ENCODE peak calls at places on chromosomes 11 and 22, in seven cellular contexts. H, J, N, B, C, G and K are unnamed samples.

GRCh38 chr11:103618532-103618931 is 417.9 kb upstream of the DDI1 start:
- DNase-seq in H (no peak), J (no peak), N (peak; percentile 19), B (no peak), C (no peak), G (no peak), K (no peak)

GRCh38 chr22:23565288-23565941 is 14.7 kb downstream of the IGLL1 start:
- DNase-seq in H (no peak), J (peak; percentile 76), N (peak; percentile 67), B (peak; percentile 4), C (no peak), G (no peak), K (peak; percentile 19)

GRCh38 chr11:102268083-102268984 is 49.0 kb upstream of the BIRC3 start:
- DNase-seq in H (peak; percentile 98), J (peak; percentile 88), N (peak; percentile 80), B (peak; percentile 92), C (peak; percentile 79), G (peak; percentile 17), K (peak; percentile 99)

GRCh38 chr11:65432686-65433582 is 10.3 kb downstream of the NEAT1 start:
- DNase-seq in H (no peak), J (no peak), N (no peak), B (no peak), C (no peak), G (no peak), K (no peak)

GRCh38 chr11:42536961-42537360 is 774.8 kb upstream of the API5 start:
- DNase-seq in H (no peak), J (no peak), N (no peak), B (no peak), C (no peak), G (no peak), K (no peak)

GRCh38 chr11:9615031-9615451 is 41.6 kb downstream of the WEE1 start:
- DNase-seq in H (no peak), J (no peak), N (no peak), B (no peak), C (no peak), G (peak; percentile 77), K (no peak)

GRCh38 chr11:125201525-125202121 is 37.1 kb downstream of the PKNOX2 start:
- DNase-seq in H (no peak), J (no peak), N (no peak), B (no peak), C (peak; percentile 50), G (no peak), K (no peak)

GRCh38 chr22:28992565-28993326 is 68.9 kb downstream of the C22orf31 start:
- DNase-seq in H (no peak), J (no peak), N (no peak), B (no peak), C (no peak), G (no peak), K (no peak)

GRCh38 chr11:33387996-33388395 is 130.8 kb downstream of the HIPK3 start:
- DNase-seq in H (no peak), J (no peak), N (no peak), B (no peak), C (no peak), G (peak; percentile 62), K (no peak)

GRCh38 chr22:43852605-43853327 is 9.5 kb downstream of the SULT4A1 start:
- DNase-seq in H (no peak), J (no peak), N (no peak), B (no peak), C (no peak), G (no peak), K (no peak)

GRCh38 chr22:23225724-23226496 is 45.6 kb downstream of the BCR start:
- DNase-seq in H (peak; percentile 59), J (no peak), N (no peak), B (no peak), C (no peak), G (no peak), K (no peak)

GRCh38 chr22:22744412-22745224 is 100.2 kb downstream of the GGTLC2 start:
- DNase-seq in H (no peak), J (no peak), N (no peak), B (no peak), C (no peak), G (no peak), K (no peak)

GRCh38 chr22:18091916-18092526 is 14.2 kb downstream of the PEX26 start:
- DNase-seq in H (no peak), J (no peak), N (no peak), B (no peak), C (peak; percentile 76), G (no peak), K (no peak)

GRCh38 chr22:45008853-45009751 is 703 bp downstream of the PHF21B start:
- DNase-seq in H (no peak), J (no peak), N (peak; percentile 75), B (no peak), C (no peak), G (no peak), K (peak; percentile 16)
- TF ChIP-seq JUND in H (no peak), J (no peak), N (no peak), B (no peak), C (no peak), G (no peak), K (no peak)

DNA sequence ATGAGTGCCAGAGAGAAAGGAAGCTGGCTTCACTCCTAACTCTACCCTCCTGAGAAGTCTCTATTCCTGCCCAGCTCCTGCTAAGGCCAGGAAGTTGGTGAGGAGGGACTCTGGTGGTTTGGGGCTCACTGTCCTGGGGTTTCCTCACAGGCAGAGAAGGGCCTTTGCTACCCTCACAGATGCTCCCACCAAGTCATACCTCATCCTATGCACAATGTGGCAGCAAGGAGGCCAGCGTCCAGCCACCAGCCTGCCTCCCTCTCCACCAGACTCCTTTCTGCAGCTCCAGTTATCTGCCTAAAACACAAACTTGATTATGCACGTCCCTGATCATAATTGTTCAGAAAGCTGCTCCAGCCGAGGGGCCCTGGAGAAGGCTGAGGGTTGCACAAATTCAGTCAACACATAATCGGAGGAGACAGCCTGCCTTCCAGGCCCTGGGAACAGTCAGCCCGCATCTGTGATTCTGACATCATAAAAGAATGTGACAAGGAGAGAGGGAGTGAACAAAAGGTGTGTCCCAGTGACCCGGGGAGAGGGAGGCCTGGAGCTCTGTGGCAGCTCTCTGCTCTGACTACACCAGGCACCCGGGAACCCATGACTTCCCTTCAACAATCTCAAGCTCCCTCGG is 28.8 kb downstream of the DKK3 start:
- DNase-seq in H (no peak), J (no peak), N (peak; percentile 69), B (no peak), C (no peak), G (no peak), K (no peak)
- TF ChIP-seq JUND in H (no peak), J (no peak), N (no peak), B (no peak), C (no peak), G (no peak), K (no peak)

DNA sequence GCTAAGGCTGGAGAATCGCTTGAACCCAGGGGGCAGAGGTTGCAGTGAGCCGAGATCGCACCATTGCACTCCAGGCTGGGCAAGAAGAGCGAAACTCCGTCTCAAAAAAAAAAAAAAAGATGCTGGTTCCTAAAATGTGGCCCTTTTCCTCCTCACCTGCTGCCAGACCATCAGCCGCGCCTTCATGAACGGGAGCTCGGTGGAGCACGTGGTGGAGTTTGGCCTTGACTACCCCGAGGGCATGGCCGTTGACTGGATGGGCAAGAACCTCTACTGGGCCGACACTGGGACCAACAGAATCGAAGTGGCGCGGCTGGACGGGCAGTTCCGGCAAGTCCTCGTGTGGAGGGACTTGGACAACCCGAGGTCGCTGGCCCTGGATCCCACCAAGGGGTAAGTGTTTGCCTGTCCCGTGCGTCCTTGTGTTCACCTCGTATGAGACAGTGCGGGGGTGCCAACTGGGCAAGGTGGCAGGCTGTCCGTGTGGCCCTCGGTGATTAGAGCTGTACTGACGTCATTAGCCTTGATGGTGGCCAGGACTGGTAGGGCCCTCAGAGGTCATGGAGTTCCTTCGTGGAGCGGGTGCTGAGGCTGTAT is 50.7 kb upstream of the PPP6R3 start:
- DNase-seq in H (no peak), J (no peak), N (no peak), B (no peak), C (no peak), G (no peak), K (no peak)
- TF ChIP-seq JUND in H (no peak), J (no peak), N (no peak), B (no peak), C (no peak), G (no peak), K (no peak)

GRCh38 chr22:37284807-37285355 is 2.6 kb downstream of the CYTH4 start:
- DNase-seq in H (no peak), J (no peak), N (no peak), B (no peak), C (no peak), G (peak; percentile 68), K (no peak)
- TF ChIP-seq JUND in H (no peak), J (no peak), N (no peak), B (no peak), C (no peak), G (no peak), K (no peak)

GRCh38 chr11:2580444-2581050 is 119.2 kb downstream of the KCNQ1OT1 start:
- DNase-seq in H (no peak), J (peak; percentile 46), N (peak; percentile 30), B (no peak), C (no peak), G (no peak), K (no peak)
- TF ChIP-seq JUND in H (no peak), J (no peak), N (no peak), B (no peak), C (no peak), G (no peak), K (no peak)

DNA sequence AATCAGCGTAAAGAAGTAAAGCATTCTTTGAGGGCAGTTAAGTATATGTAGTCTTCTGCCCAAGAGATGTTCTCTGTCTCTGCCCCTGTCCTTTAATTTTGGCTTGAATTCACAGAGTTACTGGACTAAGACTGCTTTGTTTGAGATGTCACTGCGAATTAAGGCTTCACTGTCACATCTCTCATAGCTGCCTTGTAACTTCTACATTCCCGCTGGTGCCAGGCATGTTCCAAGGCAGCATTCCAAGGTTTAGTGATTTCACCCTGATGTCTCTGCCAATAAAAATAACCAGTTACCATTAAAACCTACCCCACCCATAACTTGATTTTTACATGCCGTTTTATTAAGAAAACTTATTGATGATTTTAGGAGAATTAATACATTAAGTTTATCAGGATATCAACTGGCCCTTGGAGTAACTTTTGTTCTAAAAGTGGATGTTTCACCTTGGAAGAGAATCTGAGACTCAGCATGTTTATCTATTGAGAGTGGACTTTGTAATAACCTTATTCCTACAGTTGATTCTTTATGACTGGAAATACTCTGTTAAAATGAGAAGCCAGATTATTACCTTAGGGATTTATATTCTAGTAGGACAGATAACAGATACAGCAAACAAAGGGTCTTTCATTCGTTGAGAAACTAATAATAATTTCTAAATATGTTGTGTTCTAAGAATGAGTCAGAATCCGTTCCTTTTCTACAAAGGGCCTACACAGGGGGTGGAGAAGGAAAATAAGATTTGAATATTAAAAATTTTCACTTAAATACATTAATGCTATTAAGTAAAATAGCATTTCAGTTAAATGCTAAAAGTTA is 110.2 kb downstream of the UVRAG start:
- DNase-seq in H (no peak), J (no peak), N (no peak), B (no peak), C (no peak), G (no peak), K (no peak)
- TF ChIP-seq JUND in H (no peak), J (no peak), N (peak; percentile 51), B (no peak), C (no peak), G (no peak), K (no peak)

DNA sequence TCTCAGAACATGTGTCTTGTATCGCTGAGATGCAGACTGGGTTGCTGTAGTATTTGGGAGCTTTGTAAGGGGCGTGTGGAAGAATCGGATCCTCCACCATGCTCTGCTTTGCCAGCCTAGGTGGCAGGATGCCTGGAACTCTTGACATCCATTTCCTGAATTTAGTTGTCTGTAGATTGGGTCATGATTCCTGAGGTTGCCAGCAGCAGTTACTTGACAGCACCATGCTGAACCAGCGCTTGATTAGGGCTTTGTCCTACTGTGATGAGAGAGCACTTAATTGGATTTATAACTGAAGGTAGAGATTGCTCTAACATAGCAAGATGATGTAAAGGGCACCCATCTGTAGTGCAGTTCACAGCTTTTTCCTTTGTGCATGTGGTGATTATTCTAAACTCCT is 75.6 kb upstream of the HORMAD2 start:
- DNase-seq in H (no peak), J (no peak), N (no peak), B (no peak), C (no peak), G (no peak), K (no peak)
- TF ChIP-seq JUND in H (no peak), J (no peak), N (no peak), B (no peak), C (no peak), G (no peak), K (no peak)